ENCODE peak calls at places on chromosome 10, in nine cellular contexts. M is RCC 7860; X is central memory CD4-positive, alpha-beta T cell; E is heart right ventricle; Q is activated CD4-positive, alpha-beta T cell treated with anti-CD3 and anti-CD28 coated beads, Interleukin-2, amount 50 U/mL, for 24 hours; S is NCI-H82; F is A549; K is HEK293T; T is body of pancreas. P is an unnamed sample.

GRCh38 chr10:101889256-101890210 is 45.9 kb upstream of the KCNIP2 start:
- DNase-seq in M (peak; percentile 41), X (peak; percentile 43), E (peak; percentile 62), Q (peak; percentile 38), S (peak; percentile 84), F (peak; percentile 73), K (peak; percentile 81), T (peak; percentile 73), P (peak; percentile 64)

GRCh38 chr10:129416136-129416530 is 50.9 kb upstream of the MGMT start:
- DNase-seq in M (no peak), X (no peak), E (no peak), Q (no peak), S (no peak), F (no peak), K (no peak), T (no peak), P (no peak)

GRCh38 chr10:105159268-105159667 is 518.2 kb downstream of the SORCS3 start:
- DNase-seq in M (no peak), X (no peak), E (no peak), Q (no peak), S (no peak), F (no peak), K (no peak), T (no peak), P (no peak)

GRCh38 chr10:25294032-25294926 is 119.5 kb downstream of the GPR158 start:
- DNase-seq in M (peak; percentile 19), X (no peak), E (no peak), Q (no peak), S (no peak), F (peak; percentile 53), K (no peak), T (no peak), P (no peak)

GRCh38 chr10:104577861-104578480 is 63.1 kb upstream of the SORCS3 start:
- DNase-seq in M (no peak), X (no peak), E (no peak), Q (no peak), S (peak; percentile 4), F (no peak), K (no peak), T (no peak), P (no peak)

GRCh38 chr10:48478980-48479811 is 125.7 kb downstream of the ARHGAP22 start:
- DNase-seq in M (no peak), X (no peak), E (no peak), Q (no peak), S (no peak), F (no peak), K (no peak), T (no peak), P (no peak)

GRCh38 chr10:110852255-110852896 is 19.4 kb upstream of the PDCD4 start:
- DNase-seq in M (no peak), X (no peak), E (no peak), Q (no peak), S (peak; percentile 50), F (no peak), K (peak; percentile 7), T (peak; percentile 88), P (no peak)

GRCh38 chr10:132162021-132162531 is 24.7 kb upstream of the DPYSL4 start:
- DNase-seq in M (no peak), X (peak; percentile 26), E (no peak), Q (no peak), S (no peak), F (no peak), K (no peak), T (no peak), P (no peak)

GRCh38 chr10:69676301-69676700 is 46.3 kb downstream of the FAM241B start:
- DNase-seq in M (no peak), X (no peak), E (no peak), Q (no peak), S (no peak), F (no peak), K (no peak), T (no peak), P (no peak)

GRCh38 chr10:73948947-73949633 is 38.2 kb downstream of the PLAU start:
- DNase-seq in M (no peak), X (no peak), E (no peak), Q (no peak), S (no peak), F (no peak), K (no peak), T (no peak), P (no peak)

P was measured in nucleus accumbens.